ENCODE peak calls at places on chromosomes 3 and 15, in four cellular contexts. R is Peyer's patch; L is body of pancreas; O is CD8-positive, alpha-beta T cell. W is an unnamed sample. For H3K9me3, the result is how much of the 10 kb centered on the place peaks cover.

GRCh38 chr3:149224736-149225594 is 3.3 kb upstream of the CP start:
- DNase-seq in R (no peak), O (no peak), L (peak), W (no peak)

GRCh38 chr15:70436428-70436827 is 326.9 kb downstream of the UACA start:
- DNase-seq in O (no peak), R (no peak), L (no peak), W (no peak)

GRCh38 chr3:115517457-115518050 is 105.8 kb upstream of the GAP43 start:
- DNase-seq in R (no peak), O (no peak), L (no peak), W (no peak)

GRCh38 chr15:60781211-60781713 is 302.3 kb upstream of the ICE2 start:
- DNase-seq in L (no peak), R (no peak), O (no peak), W (no peak)

GRCh38 chr15:90388462-90389182 is 580 bp downstream of the IQGAP1 start:
- DNase-seq in R (peak), O (peak), L (peak), W (peak)

GRCh38 chr15:33442449-33442848 is 131.7 kb downstream of the RYR3 start:
- DNase-seq in R (no peak), L (no peak), O (no peak), W (no peak)

GRCh38 chr3:43194490-43195115 is 88.7 kb upstream of the POMGNT2 start:
- DNase-seq in R (peak), L (no peak), O (peak), W (no peak)

GRCh38 chr3:14288833-14289451 is 110.3 kb downstream of the LSM3 start:
- DNase-seq in O (no peak), L (no peak), R (no peak), W (no peak)

GRCh38 chr15:84748274-84749110 is at the start of gene ZNF592:
- DNase-seq in L (peak), O (peak), R (peak), W (peak)

GRCh38 chr15:69305933-69306568 is 7.3 kb downstream of the PAQR5 start:
- DNase-seq in L (no peak), R (no peak), O (no peak), W (no peak)

GRCh38 chr3:182729903-182730674 is 63.2 kb upstream of the ATP11B start:
- DNase-seq in R (no peak), O (no peak), L (no peak), W (no peak)

GRCh38 chr3:71652786-71653419 is 69.4 kb upstream of the FOXP1 start:
- DNase-seq in L (peak), R (no peak), O (no peak), W (peak)

GRCh38 chr3:88628901-88629300 is 478.5 kb upstream of the EPHA3 start:
- DNase-seq in R (no peak), L (no peak), O (no peak), W (no peak)

GRCh38 chr15:47409601-47410000 is 307.7 kb upstream of the SEMA6D start:
- DNase-seq in L (no peak), O (no peak), R (no peak), W (no peak)

GRCh38 chr3:189507856-189508255 is 123.3 kb upstream of the TP63 start:
- DNase-seq in R (no peak), L (no peak), O (no peak), W (no peak)

GRCh38 chr3:168616901-168617300 is 521.2 kb upstream of the GOLIM4 start:
- DNase-seq in O (no peak), R (no peak), L (no peak), W (no peak)

GRCh38 chr3:29757054-29757777 is 476.3 kb downstream of the RBMS3 start:
- DNase-seq in L (peak), O (no peak), R (no peak), W (no peak)

GRCh38 chr15:45431502-45431901 is 53.2 kb upstream of the GATM start:
- DNase-seq in L (peak), R (peak), O (no peak), W (no peak)

GRCh38 chr15:90986790-90987507 is 7.4 kb downstream of the PRC1 start:
- DNase-seq in L (no peak), R (no peak), O (no peak), W (no peak)

GRCh38 chr3:164132878-164133277 is 945.4 kb downstream of the SI start:
- DNase-seq in O (no peak), R (no peak), L (no peak), W (no peak)

GRCh38 chr15:27077790-27078189 is 106.8 kb downstream of the GABRG3 start:
- DNase-seq in R (no peak), L (no peak), O (no peak), W (no peak)

GRCh38 chr3:108472011-108472591 is 38.3 kb downstream of the MYH15 start:
- DNase-seq in R (no peak), O (no peak), L (no peak), W (no peak)

GRCh38 chr3:46900007-46900292 is 22.4 kb downstream of the PTH1R start:
- DNase-seq in R (no peak), O (no peak), L (no peak), W (peak)

GRCh38 chr15:69559440-69560215 is 107.0 kb downstream of the RPLP1 start:
- DNase-seq in O (no peak), R (no peak), L (no peak), W (no peak)

GRCh38 chr3:74630602-74631001 is 16.1 kb upstream of the CNTN3 start:
- DNase-seq in L (no peak), O (no peak), R (no peak), W (no peak)

GRCh38 chr3:171306631-171307030 is 153.6 kb downstream of the TNIK start:
- DNase-seq in L (peak), R (no peak), O (no peak), W (no peak)

GRCh38 chr3:140035856-140036255 is 100.9 kb downstream of the CLSTN2 start:
- DNase-seq in O (no peak), L (no peak), R (no peak), W (no peak)

GRCh38 chr3:185983495-185984141 is 45.8 kb upstream of the TRA2B start:
- DNase-seq in O (peak), R (peak), L (peak), W (peak)

GRCh38 chr3:59424268-59425010 is 374.6 kb upstream of the CFAP20DC start:
- DNase-seq in L (no peak), R (no peak), O (no peak), W (no peak)

GRCh38 chr3:46059432-46059831 is 32.1 kb upstream of the XCR1 start:
- DNase-seq in O (no peak), R (no peak), L (no peak), W (no peak)

GRCh38 chr3:32045091-32045964 is 61.1 kb upstream of the GPD1L start:
- DNase-seq in R (no peak), O (no peak), L (peak), W (no peak)

GRCh38 chr3:141261472-141262171 is 30.0 kb downstream of the PXYLP1 start:
- DNase-seq in O (no peak), L (no peak), R (no peak), W (no peak)

GRCh38 chr3:165827883-165828282 is 9.3 kb downstream of the BCHE start:
- DNase-seq in L (no peak), R (no peak), O (no peak), W (no peak)

GRCh38 chr3:59425371-59425770 is 375.5 kb upstream of the CFAP20DC start:
- DNase-seq in R (no peak), L (no peak), O (no peak), W (no peak)

GRCh38 chr3:66642484-66642883 is 141.7 kb upstream of the LRIG1 start:
- DNase-seq in L (no peak), O (no peak), R (no peak), W (no peak)

GRCh38 chr3:159189994-159190669 is 388.3 kb downstream of the MFSD1 start:
- DNase-seq in L (no peak), O (no peak), R (no peak), W (no peak)

GRCh38 chr3:180912304-180913226 is at the start of gene FXR1:
- DNase-seq in O (peak), L (peak), R (peak), W (peak)

GRCh38 chr15:58951388-58952060 is 18.0 kb upstream of the SLTM start:
- DNase-seq in O (no peak), L (peak), R (no peak), W (no peak)

GRCh38 chr3:14124223-14124614 is 451 bp downstream of the CHCHD4 start:
- DNase-seq in L (peak), R (peak), O (no peak), W (peak)

GRCh38 chr15:60973637-60974415 is 255.3 kb downstream of the RORA start:
- DNase-seq in O (no peak), L (no peak), R (no peak), W (no peak)

GRCh38 chr15:25094066-25094465 is 139.3 kb downstream of the SNRPN start:
- DNase-seq in O (no peak), L (no peak), R (no peak), W (no peak)

GRCh38 chr15:25092661-25093060 is 137.9 kb downstream of the SNRPN start:
- DNase-seq in R (no peak), L (no peak), O (no peak), W (no peak)

GRCh38 chr15:25095179-25095578 is 140.4 kb downstream of the SNRPN start:
- DNase-seq in R (no peak), L (no peak), O (no peak), W (no peak)

GRCh38 chr15:25093455-25094029 is 138.8 kb downstream of the SNRPN start:
- DNase-seq in L (no peak), O (no peak), R (no peak), W (no peak)

DNA sequence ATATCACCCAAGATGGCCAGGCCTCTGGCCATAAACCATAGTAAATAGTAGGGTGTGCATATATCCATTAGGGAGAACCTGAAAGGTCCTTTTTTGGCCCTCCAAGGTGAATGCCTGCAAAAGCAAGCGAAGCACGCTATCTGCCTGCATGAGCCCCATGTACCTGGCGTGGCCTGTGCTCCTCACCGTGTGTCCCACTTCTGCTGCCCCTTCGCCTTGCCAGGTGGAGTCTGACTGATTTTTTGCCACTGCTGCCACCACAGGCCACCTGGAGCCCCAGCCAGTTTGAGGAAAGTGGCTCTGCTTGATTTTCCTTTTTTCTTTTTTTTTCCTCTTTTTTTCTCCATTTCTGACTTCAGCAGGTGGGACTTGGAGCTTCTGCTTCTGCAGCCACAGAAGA is 139.7 kb downstream of the SNRPN start:
- DNase-seq in R (no peak), L (no peak), O (no peak), W (no peak)
- H3K9me3 ChIP-seq in R (half or more), L (half or more), O (under half), W (half or more)

GRCh38 chr3:125374996-125375941 is at the start of gene ZNF148:
- DNase-seq in L (peak), O (peak), R (peak), W (peak)
- TF ChIP-seq CTCF in L (no peak), O (no peak), R (no peak), W (peak)

DNA sequence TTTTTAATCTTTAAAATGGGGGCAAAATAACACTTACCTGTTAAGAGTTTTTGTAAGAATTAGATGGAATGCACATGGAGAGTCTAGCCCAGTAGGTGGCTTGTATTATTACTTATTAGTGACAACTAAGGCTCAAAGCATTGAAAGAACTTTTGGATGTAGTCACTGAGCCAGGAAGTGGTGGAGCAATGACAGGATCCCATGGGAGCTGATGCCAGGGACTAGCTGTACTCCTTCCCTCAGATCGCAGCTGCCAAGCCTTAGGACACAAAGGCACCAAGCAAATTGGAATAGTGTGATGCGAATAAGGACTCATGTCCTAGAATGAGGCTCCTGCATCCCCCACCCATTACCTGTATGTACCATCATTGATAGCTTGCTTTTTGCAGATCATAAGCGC is 370.4 kb upstream of the RGMA start:
- DNase-seq in R (no peak), L (no peak), O (no peak), W (no peak)
- H3K9me3 ChIP-seq in R (under half), L (under half), O (under half), W (under half)

GRCh38 chr3:56977561-56977889 is 82.9 kb upstream of the SPATA12 start:
- DNase-seq in L (no peak), O (no peak), R (no peak), W (no peak)

GRCh38 chr3:56975562-56975961 is 84.9 kb upstream of the SPATA12 start:
- DNase-seq in O (no peak), L (no peak), R (no peak), W (no peak)

GRCh38 chr3:56971816-56972215 is 88.6 kb upstream of the SPATA12 start:
- DNase-seq in L (no peak), O (no peak), R (no peak), W (no peak)

GRCh38 chr3:56976666-56977560 is 83.6 kb upstream of the SPATA12 start:
- DNase-seq in R (no peak), L (no peak), O (no peak), W (no peak)

DNA sequence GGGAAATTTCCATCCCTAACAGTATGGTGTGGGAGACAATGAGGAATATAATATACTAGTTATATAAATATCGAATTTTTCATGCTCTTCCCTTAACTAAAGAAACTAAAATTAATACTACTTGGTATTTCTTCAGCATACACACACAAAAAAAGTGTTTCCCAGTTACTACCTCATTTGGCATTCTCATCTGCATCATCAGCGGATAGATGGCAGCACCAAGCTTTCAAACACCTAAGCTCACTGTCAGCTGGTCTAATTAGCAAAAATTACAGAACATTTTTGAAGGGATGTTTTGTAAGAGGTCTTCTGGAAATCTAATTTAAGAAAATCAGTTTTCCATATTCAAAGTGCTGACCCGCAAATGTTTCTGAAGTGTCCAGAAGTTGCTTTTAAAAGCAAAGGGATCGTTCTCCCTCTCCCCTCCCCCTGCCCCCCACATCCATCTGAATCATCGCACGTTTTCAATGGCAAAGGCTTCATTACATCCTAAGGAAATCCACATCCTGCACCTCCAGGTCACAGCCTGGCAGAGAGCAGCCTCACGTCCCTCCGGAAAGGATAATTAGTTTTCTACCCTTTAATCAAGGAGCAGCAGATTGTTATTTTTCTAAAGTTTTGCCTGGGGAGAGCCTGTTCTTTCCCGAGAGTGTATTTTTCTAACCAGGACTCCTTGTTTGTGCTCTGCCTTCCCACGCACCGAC is 86.1 kb upstream of the SPATA12 start:
- DNase-seq in R (no peak), L (no peak), O (no peak), W (no peak)
- TF ChIP-seq CTCF in R (no peak), L (no peak), O (no peak), W (no peak)

DNA sequence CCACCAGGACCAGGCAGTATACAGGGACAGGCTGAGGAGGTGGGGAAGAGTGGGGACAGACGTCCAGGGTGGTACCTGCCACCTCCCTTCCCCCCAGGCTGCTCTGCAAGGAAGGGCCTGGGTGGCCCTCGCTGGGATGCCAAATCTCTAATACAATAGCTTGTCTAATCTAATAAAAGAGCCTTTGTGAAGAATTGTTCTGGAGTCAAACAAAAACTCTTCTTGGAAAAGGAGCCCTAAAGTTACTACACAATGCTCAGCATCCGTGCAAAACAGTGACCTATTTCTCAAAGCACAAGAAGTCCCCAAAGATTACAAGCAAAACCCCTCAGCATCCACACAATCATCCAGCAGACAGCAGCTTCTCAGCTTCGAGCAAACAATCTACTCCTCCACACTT is 177.4 kb upstream of the CHRNA7 start:
- DNase-seq in O (no peak), R (no peak), L (no peak), W (no peak)
- H3K9me3 ChIP-seq in O (under half), R (under half), L (under half), W (under half)

DNA sequence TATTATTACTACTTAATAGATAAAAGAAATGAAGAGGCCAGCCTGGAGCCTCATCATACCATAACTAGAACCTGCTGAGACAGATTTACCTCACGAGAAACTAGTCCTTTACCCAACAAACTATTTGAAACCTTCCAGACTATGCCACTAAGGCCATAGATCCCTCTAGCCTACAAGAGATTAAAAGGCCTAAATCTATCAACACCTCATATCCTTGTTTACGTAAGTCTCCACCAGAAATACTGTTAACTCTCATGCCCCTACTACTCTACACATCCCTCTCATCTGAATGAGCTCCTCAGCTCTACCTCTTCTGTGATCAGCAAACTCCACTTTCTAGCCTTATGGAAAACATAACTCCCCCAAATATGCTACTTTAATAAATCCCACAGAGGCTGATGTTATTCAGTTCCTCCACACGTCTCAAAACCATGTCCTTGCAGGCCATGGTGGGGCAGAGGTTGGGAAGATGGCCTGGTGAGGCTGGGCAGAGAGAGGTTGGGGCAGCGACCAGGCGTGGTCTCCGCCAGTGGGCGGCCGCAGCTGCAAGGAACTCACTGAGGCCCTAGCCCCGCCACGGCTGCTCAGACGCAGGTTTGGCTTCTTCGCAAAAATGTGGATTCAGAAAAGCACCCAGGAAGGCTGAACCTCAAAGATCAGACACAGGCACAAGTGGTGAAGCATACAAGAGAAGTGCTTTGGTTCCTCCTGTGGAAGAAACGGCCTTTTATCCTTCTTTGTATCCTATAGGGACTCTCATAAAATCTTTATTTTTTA is 65.8 kb downstream of the GSK3B start:
- DNase-seq in R (no peak), L (no peak), O (no peak), W (no peak)
- TF ChIP-seq CTCF in R (no peak), L (no peak), O (no peak), W (no peak)

GRCh38 chr15:20340931-20341661 is 200.5 kb downstream of the GOLGA6L6 start:
- DNase-seq in L (peak), R (peak), O (peak), W (peak)
- H3K9me3 ChIP-seq in L (under half), R (under half), O (under half), W (under half)

W was measured in lower lobe of right lung.